ENCODE peak calls at places on chromosome 12, in four cellular contexts. D is GM12878, U is IMR-90, V is A549. L is an unnamed sample.

GRCh38 chr12:24487606-24488005 is 461.3 kb downstream of the BCAT1 start:
- DNase-seq in D (no peak), U (no peak), V (no peak), L (no peak)

GRCh38 chr12:3348055-3348454 is 142.9 kb upstream of the PRMT8 start:
- DNase-seq in D (no peak), U (no peak), V (no peak), L (no peak)

GRCh38 chr12:32727237-32727636 is 28.5 kb downstream of the YARS2 start:
- DNase-seq in D (no peak), U (no peak), V (peak; percentile 6), L (no peak)

GRCh38 chr12:80632835-80633234 is 74.6 kb upstream of the MYF6 start:
- DNase-seq in D (no peak), U (no peak), V (peak; percentile 34), L (no peak)

GRCh38 chr12:110355080-110355479 is 48.4 kb downstream of the ANAPC7 start:
- DNase-seq in D (no peak), U (no peak), V (peak; percentile 74), L (peak; percentile 65)

GRCh38 chr12:13970803-13971202 is 10.6 kb downstream of the GRIN2B start:
- DNase-seq in D (no peak), U (no peak), V (no peak), L (no peak)

GRCh38 chr12:49929581-49929980 is 21.0 kb upstream of the AQP2 start:
- DNase-seq in D (no peak), U (no peak), V (no peak), L (no peak)

GRCh38 chr12:2268478-2269286 is 215.9 kb downstream of the CACNA1C start:
- DNase-seq in D (no peak), U (peak; percentile 81), V (no peak), L (no peak)

GRCh38 chr12:11719678-11720099 is 70.2 kb downstream of the ETV6 start:
- DNase-seq in D (no peak), U (peak; percentile 98), V (no peak), L (peak; percentile 8)

GRCh38 chr12:23729354-23729753 is 220.1 kb downstream of the SOX5 start:
- DNase-seq in D (no peak), U (peak; percentile 50), V (no peak), L (no peak)

GRCh38 chr12:94418517-94418916 is 41.1 kb downstream of the CEP83 start:
- DNase-seq in D (no peak), U (no peak), V (no peak), L (no peak)

GRCh38 chr12:115433014-115433634 is 749.1 kb upstream of the TBX3 start:
- DNase-seq in D (no peak), U (no peak), V (no peak), L (no peak)

GRCh38 chr12:124804011-124804621 is 59.5 kb downstream of the SCARB1 start:
- DNase-seq in D (no peak), U (peak; percentile 13), V (peak; percentile 80), L (peak; percentile 92)

GRCh38 chr12:27284751-27285150 is 40.7 kb downstream of the STK38L start:
- DNase-seq in D (peak; percentile 89), U (peak; percentile 85), V (peak; percentile 21), L (no peak)

GRCh38 chr12:78421011-78421410 is 443.6 kb upstream of the SYT1 start:
- DNase-seq in D (no peak), U (peak; percentile 8), V (no peak), L (no peak)

GRCh38 chr12:121975029-121975428 is 46.7 kb upstream of the BCL7A start:
- DNase-seq in D (no peak), U (no peak), V (no peak), L (no peak)

GRCh38 chr12:49538740-49539403 is at the start of gene KCNH3:
- DNase-seq in D (no peak), U (peak; percentile 41), V (peak; percentile 71), L (peak; percentile 93)

GRCh38 chr12:113087193-113087592 is 30.7 kb downstream of the DTX1 start:
- DNase-seq in D (no peak), U (no peak), V (no peak), L (no peak)

GRCh38 chr12:3958534-3958933 is 85.3 kb upstream of the PARP11 start:
- DNase-seq in D (no peak), U (no peak), V (no peak), L (no peak)

GRCh38 chr12:57435288-57435687 is 704 bp downstream of the INHBC start:
- DNase-seq in D (no peak), U (no peak), V (no peak), L (peak; percentile 23)

GRCh38 chr12:52182898-52183543 is 8.8 kb downstream of the KRT80 start:
- DNase-seq in D (no peak), U (peak; percentile 59), V (no peak), L (no peak)

GRCh38 chr12:93387780-93388179 is 10.1 kb downstream of the NUDT4 start:
- DNase-seq in D (no peak), U (peak; percentile 81), V (no peak), L (no peak)

GRCh38 chr12:27290501-27291168 is 42.0 kb upstream of the BMAL2 start:
- DNase-seq in D (no peak), U (no peak), V (no peak), L (no peak)

GRCh38 chr12:5294274-5294673 is 137.6 kb upstream of the NTF3 start:
- DNase-seq in D (no peak), U (no peak), V (no peak), L (no peak)

GRCh38 chr12:93886533-93887511 is 209.6 kb downstream of the CRADD start:
- DNase-seq in D (no peak), U (peak; percentile 89), V (no peak), L (no peak)

GRCh38 chr12:42410345-42410744 is 84.4 kb downstream of the PPHLN1 start:
- DNase-seq in D (no peak), U (no peak), V (no peak), L (no peak)

DNA sequence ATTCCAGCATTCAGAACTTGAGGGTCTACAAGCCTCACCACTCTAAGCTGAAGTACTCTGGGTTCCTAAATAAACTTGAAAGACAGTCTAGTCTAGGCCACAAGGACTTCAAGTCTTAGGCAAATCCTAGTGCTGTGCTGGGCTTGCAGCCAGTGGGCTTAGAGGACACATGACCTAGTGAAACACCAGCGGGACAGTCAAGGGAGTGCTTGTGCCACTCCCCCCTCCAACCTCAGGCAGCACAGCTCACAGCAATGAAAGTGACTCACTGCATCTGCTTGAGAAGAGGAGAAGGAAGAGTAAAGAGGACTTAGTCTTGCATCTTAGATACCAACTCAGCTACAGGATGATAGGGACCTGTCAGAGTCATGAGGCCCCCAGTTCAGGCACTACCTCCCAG is 438.1 kb downstream of the IPO8 start:
- DNase-seq in D (no peak), U (no peak), V (no peak), L (no peak)
- TF ChIP-seq ELK1 in D (no peak), U (no peak), V (no peak), L (no peak)

DNA sequence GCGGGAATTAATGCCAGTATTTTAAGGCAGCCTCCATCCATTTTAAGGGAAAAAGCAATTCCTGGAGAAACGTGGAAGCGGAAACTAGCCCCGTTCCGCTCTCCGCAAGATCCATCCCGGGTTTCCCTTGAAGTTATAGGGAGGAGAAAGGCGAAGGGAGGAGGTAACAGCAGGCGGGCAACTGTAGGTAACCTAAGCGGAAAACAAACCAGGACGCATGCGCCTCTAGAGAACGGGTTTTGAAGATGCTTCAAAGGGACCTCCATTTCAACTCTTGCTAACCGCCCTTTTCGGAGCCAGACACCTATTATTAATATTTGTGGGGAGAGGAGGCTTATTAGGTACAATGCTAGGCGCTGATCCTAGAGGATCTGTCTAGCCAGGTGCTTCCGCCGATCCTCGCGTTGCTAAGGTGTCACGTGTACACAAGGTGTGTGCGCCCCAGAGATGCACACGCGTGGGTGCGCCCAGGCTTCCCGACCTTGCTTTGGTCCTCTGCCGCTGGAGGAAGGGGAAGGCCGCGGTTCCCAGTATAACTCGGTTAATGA is 6.2 kb downstream of the TBX5 start:
- DNase-seq in D (no peak), U (peak; percentile 95), V (peak; percentile 22), L (peak; percentile 12)
- H3K27ac ChIP-seq in D (no peak overlapping the region), U (peak overlapping the region; percentile 99), V (no peak overlapping the region), L (no peak overlapping the region)

GRCh38 chr12:60070541-60070940 is 474.7 kb downstream of the SLC16A7 start:
- DNase-seq in D (no peak), U (peak; percentile 8), V (no peak), L (no peak)

GRCh38 chr12:60071759-60072191 is 475.9 kb downstream of the SLC16A7 start:
- DNase-seq in D (no peak), U (no peak), V (no peak), L (no peak)

GRCh38 chr12:60072911-60073310 is 477.1 kb downstream of the SLC16A7 start:
- DNase-seq in D (no peak), U (peak; percentile 67), V (no peak), L (no peak)
- TF ChIP-seq ELK1 in D (no peak), U (no peak), V (no peak), L (no peak)

GRCh38 chr12:68665016-68665569 is 21.7 kb upstream of the NUP107 start:
- DNase-seq in D (no peak), U (no peak), V (peak; percentile 5), L (no peak)

GRCh38 chr12:68667286-68667685 is 19.5 kb upstream of the NUP107 start:
- DNase-seq in D (no peak), U (no peak), V (no peak), L (no peak)

GRCh38 chr12:68673788-68674187 is 13.0 kb upstream of the NUP107 start:
- DNase-seq in D (no peak), U (no peak), V (no peak), L (peak; percentile 35)

DNA sequence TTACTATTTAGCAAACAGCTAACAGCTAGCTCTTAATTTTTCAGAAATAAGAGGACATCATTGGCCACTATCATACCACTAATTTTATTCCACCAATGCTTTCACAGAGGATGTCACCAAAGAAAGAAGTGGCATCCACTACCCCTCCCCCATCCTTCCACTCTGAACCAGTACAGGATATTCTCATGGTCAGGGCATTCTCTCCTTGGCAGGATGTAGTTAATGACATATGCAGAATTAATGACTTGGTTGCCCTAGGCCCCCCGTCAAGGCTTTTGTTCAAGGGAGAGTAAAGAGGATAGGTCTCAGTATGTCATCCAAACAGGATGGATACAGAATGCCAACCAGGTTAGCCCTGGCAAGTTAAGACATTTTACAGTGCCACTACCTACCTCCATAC is 18.9 kb upstream of the NUP107 start:
- DNase-seq in D (no peak), U (no peak), V (no peak), L (no peak)
- H3K27ac ChIP-seq in D (no peak overlapping the region), U (no peak overlapping the region), V (no peak overlapping the region), L (no peak overlapping the region)

GRCh38 chr12:72077111-72077820 is 138.6 kb downstream of the TPH2 start:
- DNase-seq in D (no peak), U (no peak), V (no peak), L (no peak)
- TF ChIP-seq ELK1 in D (no peak), U (no peak), V (no peak), L (no peak)

L was measured in K562.